ENCODE peak calls at places on chromosomes 4 and X, in five cellular contexts. U is fibroblast of the aortic adventitia, V is HepG2, W is Calu3, B is endothelial cell. J is an unnamed sample.

GRCh38 chr4:11439836-11440235 is 11.1 kb upstream of the HS3ST1 start:
- DNase-seq in U (no peak), V (no peak), W (no peak), B (no peak), J (no peak)

GRCh38 chr4:181661090-181661489 is 582.1 kb upstream of the TENM3 start:
- DNase-seq in U (peak), V (no peak), W (no peak), B (no peak), J (no peak)

GRCh38 chr4:3204021-3204431 is 44.9 kb upstream of the MSANTD1 start:
- DNase-seq in U (peak), V (peak), W (no peak), B (no peak), J (no peak)

GRCh38 chrX:102067966-102068723 is 57.3 kb upstream of the TCEAL2 start:
- DNase-seq in U (peak), V (peak), W (peak), B (peak), J (no peak)

GRCh38 chrX:63282077-63282476 is 69.1 kb downstream of the SPIN4 start:
- DNase-seq in U (no peak), V (no peak), W (no peak), B (no peak), J (no peak)

GRCh38 chr4:176627916-176628315 is 164.8 kb downstream of the VEGFC start:
- DNase-seq in U (no peak), V (no peak), W (no peak), B (no peak), J (no peak)

GRCh38 chrX:9019151-9019550 is 14.8 kb downstream of the FAM9B start:
- DNase-seq in U (no peak), V (no peak), W (no peak), B (no peak), J (no peak)

GRCh38 chr4:129972257-129972656 is 876.3 kb downstream of the C4orf33 start:
- DNase-seq in U (no peak), V (no peak), W (no peak), B (no peak), J (no peak)

GRCh38 chr4:102319594-102319993 is 25.7 kb downstream of the SLC39A8 start:
- DNase-seq in U (no peak), V (no peak), W (no peak), B (no peak), J (no peak)

GRCh38 chrX:16162391-16162790 is 4.9 kb upstream of the MAGEB17 start:
- DNase-seq in U (no peak), V (no peak), W (no peak), B (no peak), J (no peak)

GRCh38 chr4:89755210-89755609 is 81.8 kb downstream of the SNCA start:
- DNase-seq in U (peak), V (no peak), W (no peak), B (no peak), J (no peak)

GRCh38 chrX:17375361-17375630 is 296 bp downstream of the NHS start:
- DNase-seq in U (peak), V (no peak), W (no peak), B (no peak), J (no peak)

GRCh38 chr4:87257523-87257922 is 37.1 kb upstream of the KLHL8 start:
- DNase-seq in U (no peak), V (no peak), W (no peak), B (no peak), J (no peak)

GRCh38 chr4:52588097-52588496 is 71.0 kb downstream of the USP46 start:
- DNase-seq in U (peak), V (peak), W (peak), B (peak), J (no peak)

GRCh38 chr4:83866821-83867220 is 330.9 kb downstream of the GPAT3 start:
- DNase-seq in U (no peak), V (no peak), W (no peak), B (peak), J (no peak)

GRCh38 chrX:29466441-29466840 is 748.9 kb upstream of the MAGEB2 start:
- DNase-seq in U (peak), V (no peak), W (no peak), B (no peak), J (no peak)

GRCh38 chrX:47707031-47707780 is 48.2 kb upstream of the UXT start:
- DNase-seq in U (peak), V (no peak), W (no peak), B (no peak), J (no peak)

GRCh38 chrX:117990438-117990837 is 126.2 kb downstream of the KLHL13 start:
- DNase-seq in U (no peak), V (no peak), W (no peak), B (no peak), J (no peak)

GRCh38 chrX:63761639-63762038 is 23.4 kb downstream of the ARHGEF9 start:
- DNase-seq in U (no peak), V (no peak), W (no peak), B (no peak), J (no peak)

GRCh38 chr4:141080668-141081067 is 52.6 kb downstream of the RNF150 start:
- DNase-seq in U (no peak), V (no peak), W (no peak), B (no peak), J (no peak)

GRCh38 chr4:27366424-27366823 is 505.8 kb downstream of the STIM2 start:
- DNase-seq in U (peak), V (no peak), W (no peak), B (no peak), J (no peak)

GRCh38 chrX:13258725-13259124 is 61.1 kb downstream of the ATXN3L start:
- DNase-seq in U (no peak), V (no peak), W (no peak), B (no peak), J (no peak)

GRCh38 chrX:132294776-132295495 is 75.7 kb upstream of the RAP2C start:
- DNase-seq in U (no peak), V (no peak), W (no peak), B (no peak), J (no peak)

GRCh38 chr4:185998791-185999190 is 70.2 kb upstream of the TLR3 start:
- DNase-seq in U (no peak), V (no peak), W (no peak), B (no peak), J (no peak)

GRCh38 chr4:188824553-188824952 is 685.3 kb downstream of the TRIML1 start:
- DNase-seq in U (no peak), V (no peak), W (no peak), B (no peak), J (no peak)

GRCh38 chr4:163063891-163064290 is 102.8 kb downstream of the NAF1 start:
- DNase-seq in U (no peak), V (no peak), W (peak), B (no peak), J (no peak)

GRCh38 chrX:96424007-96424406 is 260.6 kb upstream of the DIAPH2 start:
- DNase-seq in U (peak), V (no peak), W (no peak), B (no peak), J (no peak)

GRCh38 chrX:111442791-111443190 is 30.8 kb upstream of the DCX start:
- DNase-seq in U (no peak), V (no peak), W (no peak), B (no peak), J (no peak)

GRCh38 chr4:151045907-151046306 is 30.8 kb upstream of the LRBA start:
- DNase-seq in U (no peak), V (peak), W (peak), B (peak), J (no peak)

GRCh38 chr4:144189121-144189520 is 48.6 kb upstream of the GYPA start:
- DNase-seq in U (no peak), V (no peak), W (no peak), B (no peak), J (no peak)

GRCh38 chrX:125436855-125437254 is 117.2 kb downstream of the TEX13C start:
- DNase-seq in U (no peak), V (no peak), W (no peak), B (no peak), J (no peak)
- TF ChIP-seq CTCF in U (no peak), V (no peak), W (no peak), B (peak), J (no peak)

GRCh38 chrX:46681849-46682248 is 77.1 kb downstream of the SLC9A7 start:
- DNase-seq in U (no peak), V (no peak), W (no peak), B (no peak), J (no peak)

GRCh38 chrX:46678232-46678631 is 80.7 kb downstream of the SLC9A7 start:
- DNase-seq in U (no peak), V (no peak), W (no peak), B (no peak), J (no peak)

GRCh38 chrX:46686003-46686645 is 72.8 kb downstream of the SLC9A7 start:
- DNase-seq in U (peak), V (peak), W (peak), B (peak), J (peak)

GRCh38 chrX:46687619-46688018 is 71.3 kb downstream of the SLC9A7 start:
- DNase-seq in U (peak), V (no peak), W (no peak), B (no peak), J (no peak)

DNA sequence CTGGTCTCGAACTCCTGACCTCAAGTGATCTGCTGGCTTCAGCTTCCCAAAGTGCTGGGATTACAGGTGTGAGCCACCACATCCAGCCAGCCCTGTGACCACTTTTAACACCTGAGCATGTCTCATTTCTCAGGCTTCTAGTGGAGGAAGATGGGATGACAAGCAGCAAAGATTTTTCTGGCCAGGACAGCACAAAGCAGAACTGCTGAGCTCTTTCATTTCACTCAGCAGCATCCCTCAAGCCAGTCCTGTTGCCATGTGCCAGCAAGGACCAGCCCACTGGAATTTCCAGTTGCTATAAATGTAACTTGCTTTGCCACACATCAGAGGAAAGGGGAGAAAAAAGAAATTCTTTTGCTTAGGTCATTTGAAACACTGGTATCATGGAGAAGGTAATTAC is 75.9 kb downstream of the SLC9A7 start:
- DNase-seq in U (peak), V (peak), W (peak), B (no peak), J (no peak)
- TF ChIP-seq CTCF in U (peak), V (no peak), W (no peak), B (no peak), J (no peak)

GRCh38 chrX:103949506-103949905 is 12.9 kb upstream of the TMSB15B start:
- DNase-seq in U (no peak), V (no peak), W (no peak), B (no peak), J (no peak)
- TF ChIP-seq CTCF in U (no peak), V (no peak), W (no peak), B (no peak), J (no peak)

GRCh38 chrX:130578906-130579305 is 177.1 kb downstream of the RBMX2 start:
- DNase-seq in U (no peak), V (no peak), W (no peak), B (no peak), J (no peak)
- TF ChIP-seq CTCF in U (no peak), V (no peak), W (no peak), B (no peak), J (no peak)

DNA sequence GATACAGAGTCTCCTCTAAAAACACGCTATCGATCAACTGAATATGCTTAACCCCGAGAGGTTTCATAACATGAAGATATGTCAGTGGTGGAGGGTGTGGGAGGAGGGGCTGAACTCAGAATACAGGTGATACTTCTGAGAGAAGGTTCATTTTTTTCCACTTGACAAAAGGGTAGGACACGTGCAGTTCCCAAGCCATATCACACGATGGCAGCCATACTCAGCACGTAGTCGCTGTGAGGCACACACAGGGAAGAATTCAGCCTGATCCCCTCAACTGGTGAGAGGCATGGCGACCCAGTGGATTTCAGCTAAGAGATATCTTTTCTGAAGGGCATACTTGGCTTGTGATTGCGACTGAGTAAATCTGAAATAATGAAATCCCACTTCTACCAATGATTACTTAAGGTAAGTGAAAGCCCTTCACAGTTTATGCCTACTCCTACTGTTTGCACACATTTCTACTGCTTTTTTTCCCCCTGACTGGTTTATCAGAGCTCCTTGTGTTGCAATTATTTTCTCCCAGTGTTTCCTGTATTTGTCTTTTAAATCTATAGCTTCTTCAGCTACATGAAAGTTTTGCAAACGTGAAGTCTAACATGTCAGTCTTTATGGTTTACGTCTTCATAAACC is 133.1 kb downstream of the CORIN start:
- DNase-seq in U (peak), V (peak), W (peak), B (peak), J (no peak)
- TF ChIP-seq CTCF in U (peak), V (peak), W (no peak), B (no peak), J (no peak)

J was measured in CD8-positive, alpha-beta T cell.